ENCODE peak calls at places on chromosomes 16 and 17, in five cellular contexts. A, D, X, W and G are unnamed samples.
A peak's percentile ranks its signal among the peaks of the same experiment; 100 is the strongest.

GRCh38 chr16:72291531-72291981 is 119.6 kb upstream of the PMFBP1 start:
- DNase-seq in X (peak; percentile 91), A (no peak), W (no peak), D (no peak), G (peak; percentile 40)

GRCh38 chr16:89300311-89300975 is 82.9 kb downstream of the ZNF778 start:
- DNase-seq in A (peak; percentile 92), W (no peak), D (no peak), X (peak; percentile 3), G (no peak)

GRCh38 chr17:36001109-36001735 is at the start of gene CCL15:
- DNase-seq in W (no peak), A (no peak), D (no peak), X (no peak), G (peak; percentile 32)

GRCh38 chr17:21502301-21502700 is 126.1 kb downstream of the KCNJ12 start:
- DNase-seq in A (no peak), X (no peak), D (no peak), W (no peak), G (no peak)

GRCh38 chr17:79183221-79184158 is 108.9 kb downstream of the ENGASE start:
- DNase-seq in W (no peak), X (no peak), D (no peak), A (no peak), G (no peak)

GRCh38 chr17:39729280-39729851 is 966 bp downstream of the MIEN1 start:
- DNase-seq in W (no peak), D (no peak), X (no peak), A (no peak), G (no peak)

GRCh38 chr16:12613131-12613991 is 190.3 kb downstream of the CPPED1 start:
- DNase-seq in D (peak; percentile 37), W (no peak), X (peak; percentile 11), A (no peak), G (peak; percentile 83)

GRCh38 chr17:82789051-82789592 is 37.3 kb downstream of the TBCD start:
- DNase-seq in X (no peak), A (no peak), W (no peak), D (no peak), G (no peak)

GRCh38 chr17:29914819-29915537 is 15.1 kb downstream of the SSH2 start:
- DNase-seq in A (no peak), X (no peak), D (no peak), W (no peak), G (no peak)